ENCODE peak calls at places on chromosomes 12 and 14, in five cellular contexts. H, Y, N, O and F are unnamed samples.

GRCh38 chr12:132572801-132573760 is 37.3 kb downstream of the LRCOL1 start:
- DNase-seq in N (no peak), Y (no peak), H (no peak), O (no peak), F (no peak)

GRCh38 chr12:47124451-47124850 is 44.7 kb upstream of the AMIGO2 start:
- DNase-seq in Y (no peak), O (no peak), N (no peak), H (no peak), F (no peak)

GRCh38 chr14:95319312-95320075 is at the start of gene CLMN:
- DNase-seq in H (peak; percentile 16), Y (no peak), O (peak; percentile 23), N (no peak), F (no peak)

GRCh38 chr12:76031414-76032042 is at the start of gene PHLDA1:
- DNase-seq in H (peak; percentile 77), Y (peak; percentile 91), O (peak; percentile 93), N (peak; percentile 79), F (peak; percentile 84)

GRCh38 chr12:109597414-109597794 is 23.8 kb downstream of the MVK start:
- DNase-seq in H (no peak), Y (no peak), N (no peak), O (no peak), F (no peak)

GRCh38 chr14:29755311-29756052 is 172.2 kb downstream of the PRKD1 start:
- DNase-seq in H (no peak), O (no peak), N (no peak), Y (no peak), F (no peak)

GRCh38 chr12:100936661-100937060 is 142.1 kb downstream of the ANO4 start:
- DNase-seq in H (no peak), N (no peak), Y (no peak), O (no peak), F (no peak)

GRCh38 chr12:38904932-38905479 is 385 bp downstream of the CPNE8 start:
- DNase-seq in Y (peak; percentile 52), N (peak; percentile 65), H (peak; percentile 88), O (peak; percentile 78), F (no peak)

GRCh38 chr12:129607293-129607692 is 296.5 kb downstream of the TMEM132D start:
- DNase-seq in H (no peak), N (no peak), Y (no peak), O (no peak), F (no peak)

GRCh38 chr12:126668538-126668937 is 1598.4 kb upstream of the TMEM132C start:
- DNase-seq in O (no peak), H (no peak), Y (no peak), N (no peak), F (no peak)

GRCh38 chr14:93939304-93940229 is 12.4 kb downstream of the FAM181A start:
- DNase-seq in Y (no peak), H (peak; percentile 56), N (peak; percentile 25), O (peak; percentile 60), F (peak; percentile 99)
- TF ChIP-seq SP1 in Y (no peak), H (no peak), N (no peak), O (no peak), F (no peak)

DNA sequence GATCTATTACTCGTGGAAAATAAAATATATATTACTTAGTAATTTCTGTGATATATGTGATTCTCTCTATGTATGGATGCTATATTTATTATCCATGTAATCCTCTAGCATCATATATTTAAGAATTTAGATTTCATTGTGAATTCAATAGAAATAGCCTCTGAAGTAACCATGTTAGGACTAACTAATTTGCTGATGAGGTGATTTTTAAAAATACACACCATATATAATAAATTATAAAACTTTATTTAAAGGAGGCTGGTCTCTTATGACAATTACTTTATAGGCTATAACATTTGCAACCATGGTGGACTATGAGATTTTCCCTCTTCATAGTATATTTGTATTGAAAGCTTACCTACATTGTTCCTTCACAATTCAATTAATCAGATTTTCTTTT is 424.9 kb upstream of the MGAT4C start:
- DNase-seq in Y (no peak), N (no peak), H (no peak), O (no peak), F (no peak)
- TF ChIP-seq YY1 in Y (no peak), N (no peak), H (no peak), O (no peak), F (no peak)

GRCh38 chr12:2076728-2077127 is 23.9 kb downstream of the CACNA1C start:
- DNase-seq in O (no peak), N (no peak), H (no peak), Y (no peak), F (no peak)

GRCh38 chr12:2080604-2081003 is 27.8 kb downstream of the CACNA1C start:
- DNase-seq in N (no peak), Y (no peak), O (no peak), H (no peak), F (no peak)

GRCh38 chr12:2075558-2076195 is 22.9 kb downstream of the CACNA1C start:
- DNase-seq in O (no peak), H (no peak), N (no peak), Y (no peak), F (no peak)

GRCh38 chr12:2074792-2075191 is 22.0 kb downstream of the CACNA1C start:
- DNase-seq in O (no peak), Y (no peak), H (no peak), N (no peak), F (no peak)

DNA sequence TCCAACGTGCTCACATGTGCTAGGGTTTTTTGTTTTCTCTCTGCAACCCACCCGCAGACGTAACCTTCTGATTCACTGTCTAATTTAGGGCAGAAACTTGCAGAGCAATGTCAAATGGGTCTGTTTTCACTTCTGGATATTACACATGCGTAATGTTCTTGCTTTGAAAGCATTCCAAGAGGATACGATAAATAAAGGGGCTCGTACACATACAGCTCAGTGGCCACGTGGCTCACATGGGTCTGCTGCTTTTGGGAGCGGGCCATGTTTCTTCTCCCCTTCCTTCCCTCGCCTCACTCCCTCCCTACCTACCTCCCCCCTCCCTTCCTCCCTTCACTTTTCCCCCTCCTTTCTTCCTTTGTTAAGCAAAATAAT is 23.4 kb downstream of the CACNA1C start:
- DNase-seq in Y (no peak), O (no peak), N (no peak), H (no peak), F (no peak)
- TF ChIP-seq SP1 in Y (no peak), O (no peak), N (no peak), H (no peak), F (no peak)

GRCh38 chr12:26091837-26092236 is 33.0 kb downstream of the BHLHE41 start:
- DNase-seq in H (no peak), O (no peak), N (no peak), Y (no peak), F (no peak)

GRCh38 chr12:26097046-26097878 is 27.6 kb downstream of the BHLHE41 start:
- DNase-seq in O (peak; percentile 69), H (peak; percentile 53), Y (peak; percentile 49), N (no peak), F (peak; percentile 68)

GRCh38 chr12:26088999-26089398 is 35.8 kb downstream of the BHLHE41 start:
- DNase-seq in Y (no peak), N (peak; percentile 67), O (no peak), H (no peak), F (no peak)

GRCh38 chr12:26090853-26091510 is 33.9 kb downstream of the BHLHE41 start:
- DNase-seq in O (no peak), Y (peak; percentile 7), H (no peak), N (no peak), F (no peak)

GRCh38 chr12:26092706-26093105 is 32.1 kb downstream of the BHLHE41 start:
- DNase-seq in H (no peak), N (no peak), Y (no peak), O (no peak), F (no peak)
- TF ChIP-seq YY1 in H (no peak), N (no peak), Y (no peak), O (no peak), F (no peak)

GRCh38 chr12:67630373-67631088 is 18.0 kb upstream of the DYRK2 start:
- DNase-seq in N (peak; percentile 53), H (no peak), Y (peak; percentile 10), O (peak; percentile 28), F (no peak)
- TF ChIP-seq SP1 in N (peak; percentile 41), H (no peak), Y (no peak), O (no peak), F (no peak)